ENCODE peak calls at places on chromosomes 6 and 20, in five cellular contexts. C is ovary; T is breast epithelium; F is naive thymus-derived CD4-positive, alpha-beta T cell; D is small intestine. J is an unnamed sample.

GRCh38 chr20:46129955-46130481 is 11.9 kb downstream of the CD40 start:
- DNase-seq in C (no peak), T (peak), D (no peak), F (no peak), J (no peak)

GRCh38 chr20:53940883-53941546 is 129.4 kb downstream of the BCAS1 start:
- DNase-seq in C (no peak), T (no peak), F (no peak), D (peak), J (no peak)

GRCh38 chr6:134308800-134309199 is 9.1 kb downstream of the SGK1 start:
- DNase-seq in D (no peak), C (peak), T (no peak), F (no peak), J (no peak)

GRCh38 chr6:85810558-85810957 is 167.9 kb upstream of the SYNCRIP start:
- DNase-seq in F (no peak), D (no peak), T (no peak), C (no peak), J (no peak)

GRCh38 chr20:62953167-62953838 is 794 bp downstream of the SLC17A9 start:
- DNase-seq in F (no peak), C (peak), T (no peak), D (no peak), J (peak)

GRCh38 chr6:157151989-157152388 is 171.3 kb downstream of the TMEM242 start:
- DNase-seq in T (no peak), C (no peak), F (no peak), D (no peak), J (no peak)

GRCh38 chr20:35237486-35237885 is 11.0 kb downstream of the MMP24 start:
- DNase-seq in C (no peak), F (no peak), D (no peak), T (no peak), J (no peak)

GRCh38 chr6:44022296-44022661 is 105.0 kb downstream of the MRPL14 start:
- DNase-seq in C (no peak), D (no peak), F (no peak), T (no peak), J (no peak)

GRCh38 chr6:161164182-161164625 is 109.7 kb downstream of the AGPAT4 start:
- DNase-seq in F (no peak), C (no peak), T (no peak), D (no peak), J (no peak)

GRCh38 chr6:109991307-109992101 is 13.4 kb downstream of the GPR6 start:
- DNase-seq in T (no peak), D (no peak), F (no peak), C (no peak), J (no peak)

GRCh38 chr6:25899580-25900408 is 25.8 kb upstream of the SLC17A3 start:
- DNase-seq in T (no peak), F (no peak), C (no peak), D (no peak), J (no peak)

GRCh38 chr6:35750557-35750956 is 13.7 kb downstream of the ARMC12 start:
- DNase-seq in T (peak), F (no peak), D (no peak), C (no peak), J (no peak)

GRCh38 chr20:63525185-63525584 is 4.6 kb downstream of the PPDPF start:
- DNase-seq in T (no peak), D (no peak), C (no peak), F (peak), J (no peak)

GRCh38 chr6:144390202-144390601 is 105.1 kb downstream of the UTRN start:
- DNase-seq in T (no peak), F (no peak), C (no peak), D (no peak), J (no peak)

GRCh38 chr20:60239981-60240380 is 281.8 kb downstream of the CDH26 start:
- DNase-seq in T (no peak), C (no peak), D (no peak), F (no peak), J (no peak)

GRCh38 chr6:82364087-82365010 is 732 bp downstream of the TPBG start:
- DNase-seq in F (no peak), D (peak), C (peak), T (peak), J (peak)

GRCh38 chr6:42441059-42441471 is 10.7 kb downstream of the TRERF1 start:
- DNase-seq in T (no peak), D (no peak), C (peak), F (no peak), J (no peak)

GRCh38 chr6:87803784-87804183 is 101.8 kb upstream of the AKIRIN2 start:
- DNase-seq in C (no peak), F (no peak), D (no peak), T (no peak), J (no peak)

GRCh38 chr20:62423326-62423706 is 4.0 kb downstream of the RBBP8NL start:
- DNase-seq in F (no peak), D (no peak), T (no peak), C (no peak), J (no peak)

GRCh38 chr20:59032713-59033059 is 551 bp upstream of the ATP5F1E start:
- DNase-seq in D (no peak), C (no peak), F (no peak), T (no peak), J (no peak)

GRCh38 chr20:31698803-31699718 is 23.6 kb downstream of the BCL2L1 start:
- DNase-seq in D (peak), T (no peak), F (no peak), C (no peak), J (peak)

GRCh38 chr6:44627091-44627878 is 239.8 kb downstream of the CDC5L start:
- DNase-seq in F (no peak), C (no peak), D (no peak), T (no peak), J (peak)

GRCh38 chr20:41888434-41888833 is 270.3 kb upstream of the CHD6 start:
- DNase-seq in D (no peak), T (no peak), C (no peak), F (no peak), J (no peak)

GRCh38 chr6:121925024-121925423 is 474.4 kb upstream of the HSF2 start:
- DNase-seq in C (no peak), T (no peak), F (no peak), D (no peak), J (no peak)

GRCh38 chr6:141809901-141810300 is 322.8 kb upstream of the GJE1 start:
- DNase-seq in D (no peak), F (no peak), T (no peak), C (no peak), J (no peak)

GRCh38 chr20:39041067-39041466 is 78.9 kb downstream of the DHX35 start:
- DNase-seq in C (no peak), F (no peak), D (no peak), T (no peak), J (no peak)

GRCh38 chr6:122666418-122666817 is 56.2 kb downstream of the PKIB start:
- DNase-seq in F (no peak), C (no peak), D (no peak), T (no peak), J (no peak)

GRCh38 chr6:113970808-113971676 is at the start of gene HDAC2:
- DNase-seq in F (peak), T (peak), C (peak), D (peak), J (peak)
- H3K27ac ChIP-seq in F (peak), T (peak), C (peak), D (peak), J (peak)

DNA sequence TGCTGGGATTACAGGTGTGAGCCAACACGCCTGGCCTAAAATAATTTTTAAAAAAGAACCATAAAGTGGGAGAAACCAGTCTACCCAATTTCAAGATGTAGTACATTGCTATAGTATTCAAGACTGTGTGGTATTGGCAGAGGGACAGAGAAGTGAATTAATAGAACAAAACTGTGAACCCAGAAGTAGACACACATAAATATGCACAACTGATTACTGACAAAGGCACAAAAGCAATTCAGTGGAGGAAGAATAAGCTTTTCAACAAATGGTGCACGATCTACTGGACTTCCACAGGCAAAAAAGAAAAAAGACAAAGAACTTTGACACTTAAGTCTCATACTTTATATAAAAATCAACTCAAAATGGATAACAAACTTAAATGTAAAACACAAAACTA is 15.5 kb downstream of the ZBTB2 start:
- DNase-seq in T (no peak), D (no peak), F (no peak), C (no peak), J (no peak)
- H3K4me3 ChIP-seq in T (no peak), D (no peak), F (no peak), C (no peak), J (no peak)

DNA sequence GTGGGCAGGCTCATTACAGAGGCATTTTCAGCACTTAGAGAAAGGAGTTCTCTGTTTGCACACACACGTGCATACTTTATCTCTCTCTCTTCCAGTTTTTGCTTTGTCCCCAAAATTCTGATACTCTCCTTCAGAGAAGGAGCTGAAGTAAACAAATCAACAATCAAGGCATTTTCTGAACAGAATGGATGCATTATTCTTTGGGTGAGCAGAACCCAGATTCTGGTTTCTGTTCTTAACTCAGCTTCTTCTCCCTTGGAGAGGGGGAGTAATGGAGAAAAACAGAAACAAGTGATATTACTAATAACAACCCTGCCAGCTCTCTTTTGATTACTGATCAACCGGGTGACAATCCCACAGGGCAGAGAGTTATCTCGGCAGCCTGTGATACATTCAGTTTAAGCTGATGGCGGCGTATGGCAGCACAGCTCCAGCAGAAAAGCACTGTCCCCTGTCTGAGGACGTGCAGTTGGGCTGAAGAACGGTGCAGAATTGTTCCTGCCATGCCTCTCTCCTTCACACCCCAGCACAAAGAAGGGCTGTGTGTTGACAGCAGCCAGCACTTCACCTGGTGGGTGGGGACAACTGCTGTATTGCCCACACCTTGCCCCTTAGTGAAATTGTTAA is 47.3 kb upstream of the SASH1 start:
- DNase-seq in T (no peak), C (no peak), D (no peak), F (no peak), J (no peak)
- H3K27ac ChIP-seq in T (no peak), C (no peak), D (no peak), F (no peak), J (no peak)

GRCh38 chr6:111823012-111823411 is 50.2 kb downstream of the FYN start:
- DNase-seq in C (no peak), F (no peak), T (no peak), D (no peak), J (no peak)
- H3K4me3 ChIP-seq in C (no peak), F (no peak), T (no peak), D (no peak), J (no peak)

GRCh38 chr6:139249387-139249786 is 42.4 kb downstream of the TXLNB start:
- DNase-seq in D (no peak), C (no peak), F (no peak), T (no peak), J (no peak)
- H3K27ac ChIP-seq in D (no peak), C (no peak), F (no peak), T (no peak), J (no peak)

GRCh38 chr6:158327216-158327615 is 15.0 kb downstream of the TULP4 start:
- DNase-seq in C (no peak), T (no peak), D (no peak), F (no peak), J (no peak)

GRCh38 chr6:158330016-158330415 is 17.8 kb downstream of the TULP4 start:
- DNase-seq in D (no peak), T (no peak), C (no peak), F (no peak), J (no peak)

GRCh38 chr6:158328952-158329351 is 16.7 kb downstream of the TULP4 start:
- DNase-seq in D (no peak), T (no peak), F (no peak), C (no peak), J (no peak)

GRCh38 chr6:158329531-158329930 is 17.3 kb downstream of the TULP4 start:
- DNase-seq in C (no peak), T (no peak), D (no peak), F (no peak), J (no peak)

DNA sequence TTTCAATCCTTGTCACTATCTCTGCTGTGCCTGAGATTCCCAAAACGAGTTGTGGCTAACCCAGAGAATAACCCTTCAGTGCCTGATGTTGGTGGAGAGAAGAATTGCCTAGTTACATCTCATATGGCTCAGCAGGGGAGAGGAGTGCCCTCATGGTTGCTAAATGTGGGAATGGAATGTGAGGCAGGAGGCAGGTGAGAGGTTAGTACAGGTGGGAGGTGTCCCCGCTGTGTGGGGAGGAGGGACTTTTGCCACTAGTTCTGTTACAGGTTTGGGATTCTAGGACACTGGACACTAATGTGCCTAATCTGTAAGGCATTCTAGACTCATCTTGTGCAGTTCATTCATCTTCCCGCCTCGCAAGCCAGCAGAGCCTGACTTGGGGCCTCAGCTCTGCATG is 16.2 kb downstream of the TULP4 start:
- DNase-seq in D (no peak), C (no peak), F (no peak), T (no peak), J (no peak)
- H3K4me3 ChIP-seq in D (no peak), C (no peak), F (no peak), T (no peak), J (no peak)

GRCh38 chr6:123830110-123830509 is 26.4 kb downstream of the NKAIN2 start:
- DNase-seq in D (no peak), F (no peak), C (no peak), T (no peak), J (no peak)
- H3K27ac ChIP-seq in D (no peak), F (no peak), C (no peak), T (no peak), J (no peak)

GRCh38 chr6:31355540-31355988 is 1.4 kb downstream of the HLA-B start:
- DNase-seq in D (no peak), F (no peak), T (no peak), C (no peak), J (no peak)

GRCh38 chr6:31353508-31353907 is 3.5 kb downstream of the HLA-B start:
- DNase-seq in F (no peak), T (no peak), C (no peak), D (no peak), J (no peak)

GRCh38 chr6:31354248-31354647 is 2.7 kb downstream of the HLA-B start:
- DNase-seq in F (no peak), C (no peak), T (no peak), D (no peak), J (no peak)

GRCh38 chr6:31356216-31356945 is 598 bp downstream of the HLA-B start:
- DNase-seq in T (no peak), D (peak), F (peak), C (peak), J (peak)

DNA sequence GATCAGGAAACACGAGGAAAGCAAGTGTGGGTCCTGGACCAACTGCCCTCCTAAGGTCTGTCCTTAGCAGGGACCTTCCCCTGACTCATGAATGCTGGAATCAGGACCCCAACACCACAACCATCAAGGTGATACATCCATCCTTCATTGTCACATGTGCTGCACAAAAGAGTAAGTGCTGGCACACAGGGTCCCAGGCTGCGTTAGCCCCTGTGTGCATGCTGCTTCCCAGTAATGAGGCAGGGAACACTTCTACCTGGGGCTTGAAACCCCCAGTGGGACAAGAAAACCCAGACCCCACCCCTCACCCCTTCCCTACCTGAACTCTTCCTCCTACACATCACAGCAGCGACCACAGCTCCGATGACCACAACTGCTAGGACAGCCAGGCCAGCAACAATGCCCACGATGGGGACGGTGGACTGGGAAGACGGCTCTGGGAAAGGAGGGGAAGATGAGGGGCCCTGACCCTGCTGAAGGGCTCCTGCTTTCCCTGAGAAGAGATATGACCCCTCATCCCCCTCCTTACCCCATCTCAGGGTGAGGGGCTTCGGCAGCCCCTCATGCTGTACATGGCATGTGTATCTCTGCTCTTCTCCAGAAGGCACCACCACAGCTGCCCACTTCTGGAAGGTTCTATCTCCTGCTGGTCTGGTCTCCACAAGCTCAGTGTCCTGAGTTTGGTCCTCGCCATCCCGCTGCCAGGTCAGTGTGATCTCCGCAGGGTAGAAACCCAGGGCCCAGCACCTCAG is 2.0 kb downstream of the HLA-B start:
- DNase-seq in T (no peak), C (no peak), F (no peak), D (no peak), J (no peak)
- H3K4me3 ChIP-seq in T (peak), C (peak), F (peak), D (peak), J (peak)

GRCh38 chr6:6546318-6547110 is 42.0 kb upstream of the LY86 start:
- DNase-seq in D (no peak), F (peak), T (no peak), C (peak), J (peak)
- H3K27ac ChIP-seq in D (no peak), F (no peak), T (no peak), C (no peak), J (no peak)

J was measured in lower lobe of right lung.